ENCODE peak calls at places on chromosomes 13 and 19, in four cellular contexts. U is hepatocyte; V is CD8-positive, alpha-beta T cell; J is gastrocnemius medialis. P is an unnamed sample.

GRCh38 chr19:13010038-13010991 is 15.0 kb downstream of the NFIX start:
- DNase-seq in V (no peak), U (no peak), J (no peak), P (peak; percentile 83)

GRCh38 chr19:16671652-16672274 is 10.8 kb downstream of the TMEM38A start:
- DNase-seq in U (no peak), J (peak; percentile 91), V (no peak), P (no peak)

GRCh38 chr13:43880451-43880850 is 747 bp downstream of the LACC1 start:
- DNase-seq in J (no peak), V (no peak), U (no peak), P (no peak)

GRCh38 chr19:30649934-30650614 is 277.9 kb downstream of the ZNF536 start:
- DNase-seq in J (no peak), V (no peak), U (peak; percentile 66), P (no peak)

GRCh38 chr19:35733180-35734125 is 8.8 kb downstream of the IGFLR1 start:
- DNase-seq in J (no peak), V (no peak), U (no peak), P (no peak)

GRCh38 chr19:51490676-51491075 is 10.9 kb downstream of the SIGLEC12 start:
- DNase-seq in V (no peak), U (no peak), J (no peak), P (no peak)

GRCh38 chr13:46389985-46390384 is 2.9 kb upstream of the RUBCNL start:
- DNase-seq in V (no peak), J (no peak), U (no peak), P (no peak)

GRCh38 chr13:76884167-76884566 is 2.0 kb downstream of the KCTD12 start:
- DNase-seq in J (no peak), V (no peak), U (peak; percentile 71), P (peak; percentile 34)

GRCh38 chr19:48587387-48587786 is 19.2 kb upstream of the SPACA4 start:
- DNase-seq in U (no peak), J (no peak), V (no peak), P (no peak)

GRCh38 chr19:33248954-33249613 is 23.4 kb upstream of the SLC7A10 start:
- DNase-seq in V (no peak), U (peak; percentile 61), J (no peak), P (no peak)

GRCh38 chr19:51467864-51468544 is 9.8 kb upstream of the SIGLEC8 start:
- DNase-seq in U (no peak), V (no peak), J (no peak), P (no peak)

GRCh38 chr13:73741742-73742141 is 392.5 kb downstream of the KLF12 start:
- DNase-seq in J (no peak), V (no peak), U (no peak), P (no peak)

GRCh38 chr19:1469936-1470863 is 8.8 kb downstream of the C19orf25 start:
- DNase-seq in J (no peak), V (peak; percentile 62), U (peak; percentile 60), P (no peak)

GRCh38 chr13:111873676-111874178 is 193.2 kb upstream of the SOX1 start:
- DNase-seq in V (no peak), U (no peak), J (no peak), P (peak; percentile 39)

GRCh38 chr13:100707818-100708740 is 33.5 kb upstream of the TMTC4 start:
- DNase-seq in V (no peak), J (no peak), U (no peak), P (no peak)

GRCh38 chr13:25225970-25226369 is 53.9 kb upstream of the AMER2 start:
- DNase-seq in U (no peak), J (no peak), V (no peak), P (no peak)
- H3K4me1 ChIP-seq in U (no peaks in the 10 kb centered on the region), J (no peaks in the 10 kb centered on the region), V (no peaks in the 10 kb centered on the region), P (no peaks in the 10 kb centered on the region)

GRCh38 chr13:41060723-41061074 is 610 bp upstream of the WBP4 start:
- DNase-seq in J (peak; percentile 55), U (peak; percentile 94), V (peak; percentile 72), P (peak; percentile 79)
- H3K4me1 ChIP-seq in J (peaks cover 67% of the 10 kb centered on the region), U (peaks cover 50% of the 10 kb centered on the region), V (peaks cover 15% of the 10 kb centered on the region), P (peaks cover 31% of the 10 kb centered on the region)

DNA sequence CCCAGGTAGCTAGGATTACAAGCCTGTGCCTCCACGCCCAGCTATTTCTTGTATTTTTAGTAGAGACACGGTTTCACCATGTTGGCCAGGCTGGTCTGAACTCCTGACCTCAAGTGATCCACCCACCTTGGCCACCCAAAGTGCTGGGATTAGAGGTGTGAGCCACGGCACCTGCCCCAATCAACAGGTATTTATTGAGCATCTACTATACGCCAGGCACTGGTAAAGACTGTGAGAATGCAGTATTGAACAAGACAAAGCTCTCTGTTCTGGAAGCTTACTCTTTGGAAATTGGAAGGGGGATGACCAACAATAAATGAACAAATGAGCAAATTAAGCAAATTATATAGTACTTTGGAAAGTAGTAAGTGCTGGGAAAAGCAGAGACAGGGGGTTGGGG is 21.4 kb upstream of the ERCC1 start:
- DNase-seq in V (no peak), U (no peak), J (no peak), P (no peak)
- H3K4me1 ChIP-seq in V (peaks cover 45% of the 10 kb centered on the region), U (peaks cover 17% of the 10 kb centered on the region), J (peaks cover 27% of the 10 kb centered on the region), P (peaks cover 5% of the 10 kb centered on the region)

DNA sequence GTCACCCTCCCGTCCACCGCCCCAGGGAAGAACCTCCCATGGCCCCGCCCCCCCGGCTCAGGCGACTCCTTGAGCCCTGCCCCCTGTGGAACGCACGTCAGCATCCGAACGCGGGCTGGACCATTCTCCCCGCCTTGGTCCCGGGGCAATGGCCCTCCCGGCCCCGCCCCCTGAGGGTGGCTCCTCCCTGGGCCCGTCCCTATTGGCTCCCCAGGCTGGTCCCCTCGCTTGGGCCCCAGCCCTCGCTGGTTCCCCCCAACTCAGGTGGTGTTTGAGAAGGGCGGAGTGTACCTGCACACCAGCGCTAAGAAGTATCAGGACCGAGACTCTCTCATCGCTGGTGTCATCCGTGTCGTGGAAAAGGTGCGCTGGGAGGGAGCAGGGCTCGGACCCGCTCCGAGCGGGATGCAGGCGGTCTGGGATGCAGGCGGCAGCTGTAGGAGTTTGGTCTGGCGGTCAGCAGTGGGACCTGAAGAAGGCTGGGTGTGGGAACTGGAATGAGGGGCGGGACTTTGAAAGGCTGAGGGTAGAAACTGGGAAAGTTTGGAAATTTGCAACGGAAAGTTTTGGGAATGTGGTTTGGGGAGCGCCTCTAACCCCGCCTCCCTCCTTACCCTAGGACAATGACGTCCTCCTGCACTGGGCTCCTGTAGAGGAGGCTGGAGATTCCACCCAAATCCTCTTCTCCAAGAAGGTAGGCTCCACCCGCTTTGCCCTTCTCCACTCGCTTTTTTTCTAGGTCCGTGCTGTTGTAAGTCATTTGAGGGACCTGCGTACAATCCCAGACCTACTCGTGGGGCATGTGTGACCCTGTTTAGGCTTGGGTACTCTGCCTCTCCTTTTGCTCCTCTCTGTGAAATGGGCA is 609 bp downstream of the TBC1D17 start:
- DNase-seq in V (peak; percentile 96), U (peak; percentile 99), J (peak; percentile 98), P (peak; percentile 99)
- H3K4me1 ChIP-seq in V (peaks cover 22% of the 10 kb centered on the region), U (peaks cover 10% of the 10 kb centered on the region), J (peaks cover 35% of the 10 kb centered on the region), P (peaks cover 22% of the 10 kb centered on the region)

DNA sequence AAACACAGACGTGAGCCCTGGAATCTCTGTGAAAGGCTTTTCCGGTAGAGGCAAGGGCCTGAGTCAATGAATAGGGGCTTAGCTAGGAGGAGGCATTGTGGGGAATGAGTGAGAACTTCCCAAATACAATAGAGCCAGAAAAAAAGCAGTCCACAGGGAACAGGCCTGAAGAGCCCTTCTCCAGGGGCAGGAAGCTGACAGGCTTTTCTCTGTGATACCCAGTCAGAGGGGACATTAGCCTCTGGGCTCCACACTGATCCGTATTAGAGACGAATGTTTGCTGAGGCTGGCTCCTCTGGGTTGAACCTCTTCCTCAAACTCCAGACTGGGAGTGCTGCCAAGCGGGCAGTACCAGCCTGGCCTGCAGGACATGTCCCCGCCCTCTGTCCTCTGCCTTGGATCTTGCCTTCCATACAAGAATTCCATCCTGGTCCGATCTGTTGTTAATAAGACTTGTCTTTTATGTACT is 2.3 kb downstream of the DHRS12 start:
- DNase-seq in V (no peak), U (no peak), J (peak; percentile 53), P (peak; percentile 92)
- H3K4me1 ChIP-seq in V (peaks cover 43% of the 10 kb centered on the region), U (peaks cover 16% of the 10 kb centered on the region), J (peaks cover 37% of the 10 kb centered on the region), P (peaks cover 40% of the 10 kb centered on the region)

DNA sequence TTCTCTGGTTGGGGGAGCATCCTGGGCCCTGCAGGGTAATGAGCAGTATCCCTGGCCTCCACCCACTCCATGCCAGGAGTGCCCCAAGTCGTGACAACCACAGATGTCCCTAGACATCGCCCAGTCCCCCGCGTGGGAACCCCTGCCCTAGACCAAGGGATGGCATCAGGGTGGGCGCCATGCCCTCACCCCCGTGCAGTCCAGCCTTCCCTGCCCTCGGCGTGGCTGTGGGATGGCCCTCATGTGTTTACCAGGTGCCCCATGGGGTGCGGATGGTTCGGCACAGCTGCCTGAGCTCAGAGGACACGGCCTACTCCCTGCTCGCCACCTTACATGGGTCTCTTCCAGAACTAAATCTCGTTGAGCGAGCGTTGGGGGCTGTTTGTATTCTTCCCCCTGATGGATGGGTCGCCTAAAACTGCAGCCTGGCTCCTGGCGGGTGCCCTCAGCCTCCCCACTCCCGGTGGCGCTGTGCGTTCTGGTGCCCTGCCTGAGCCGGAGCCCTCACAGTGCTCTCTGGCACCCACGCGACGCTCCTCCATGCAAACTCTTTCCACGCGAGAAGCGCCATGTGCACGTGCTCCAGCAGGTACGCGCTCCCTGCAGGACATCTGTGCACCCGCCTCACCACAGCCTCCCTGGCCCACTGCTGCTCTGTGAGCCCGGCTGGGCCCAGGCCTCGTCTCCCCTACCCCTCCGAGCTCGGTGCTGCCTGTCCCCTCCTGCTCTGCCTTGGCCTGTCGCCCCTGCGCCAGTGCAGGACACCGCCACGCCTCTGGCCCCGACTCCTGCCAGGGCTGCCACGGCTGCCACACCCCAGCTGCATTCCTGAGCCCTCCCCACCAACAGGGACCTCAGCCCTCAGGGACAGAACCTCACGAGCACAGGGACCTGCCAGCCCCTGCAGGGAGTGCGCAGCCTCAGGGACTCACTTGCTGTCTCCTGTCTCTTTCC is 145.0 kb downstream of the KDM4B start:
- DNase-seq in J (no peak), U (no peak), V (no peak), P (no peak)
- H3K4me1 ChIP-seq in J (no peaks in the 10 kb centered on the region), U (peaks cover 16% of the 10 kb centered on the region), V (no peaks in the 10 kb centered on the region), P (no peaks in the 10 kb centered on the region)

DNA sequence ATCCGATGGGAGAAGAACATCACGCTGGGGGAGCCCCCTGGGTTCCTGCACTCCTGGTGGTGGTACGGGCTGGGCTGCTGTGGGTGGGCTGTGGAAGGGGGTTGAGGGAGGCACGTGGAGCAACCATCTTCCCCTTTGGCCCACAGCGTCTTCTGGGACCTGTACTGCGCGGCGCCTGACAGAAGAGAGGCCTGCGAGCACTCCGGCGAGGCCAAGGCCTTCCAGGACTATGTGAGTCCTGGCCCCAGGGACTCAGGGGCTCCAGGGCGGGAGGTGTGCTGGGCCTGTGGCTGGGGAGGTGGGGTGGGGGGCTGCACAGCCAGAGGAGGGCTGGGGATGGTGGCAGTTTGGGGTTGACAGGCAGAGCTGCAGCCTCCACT is 8.5 kb downstream of the SSBP4 start:
- DNase-seq in V (no peak), J (no peak), U (no peak), P (no peak)
- H3K4me1 ChIP-seq in V (peaks cover 64% of the 10 kb centered on the region), J (peaks cover 16% of the 10 kb centered on the region), U (peaks cover 38% of the 10 kb centered on the region), P (no peaks in the 10 kb centered on the region)

P was measured in tibial artery.